ENCODE peak calls at places on chromosomes 2 and 18, in eight cellular contexts. E, C, L, Z, A, B, P and T are unnamed samples.

GRCh38 chr2:157853211-157853610 is 22.9 kb downstream of the ACVR1 start:
- DNase-seq in E (no peak), C (no peak), L (no peak), Z (no peak), A (no peak), B (no peak), P (no peak), T (no peak)

GRCh38 chr2:45796500-45796899 is 145.0 kb downstream of the PRKCE start:
- DNase-seq in E (no peak), C (no peak), L (no peak), Z (no peak), A (no peak), B (no peak), P (no peak), T (no peak)

GRCh38 chr18:31680836-31681568 is 3.4 kb downstream of the B4GALT6 start:
- DNase-seq in E (peak), C (no peak), L (no peak), Z (no peak), A (no peak), B (no peak), P (no peak), T (no peak)

GRCh38 chr2:128317186-128317897 is 1.3 kb downstream of the HS6ST1 start:
- DNase-seq in E (no peak), C (peak), L (peak), Z (no peak), A (peak), B (peak), P (peak), T (peak)

GRCh38 chr18:32093523-32093922 is 1.8 kb downstream of the RNF138 start:
- DNase-seq in E (no peak), C (no peak), L (no peak), Z (no peak), A (peak), B (peak), P (no peak), T (no peak)

GRCh38 chr2:41784496-41784895 is 263.3 kb upstream of the PKDCC start:
- DNase-seq in E (no peak), C (no peak), L (no peak), Z (no peak), A (peak), B (no peak), P (no peak), T (no peak)

GRCh38 chr2:107607054-107607453 is 219.6 kb upstream of the RGPD4 start:
- DNase-seq in E (no peak), C (no peak), L (no peak), Z (no peak), A (no peak), B (no peak), P (no peak), T (no peak)

GRCh38 chr18:12770469-12771219 is 67.8 kb downstream of the PSMG2 start:
- DNase-seq in E (no peak), C (no peak), L (no peak), Z (no peak), A (no peak), B (no peak), P (peak), T (no peak)

GRCh38 chr18:4544131-4544530 is 89.0 kb upstream of the DLGAP1 start:
- DNase-seq in E (peak), C (no peak), L (no peak), Z (no peak), A (no peak), B (no peak), P (no peak), T (no peak)

GRCh38 chr18:30920356-30920755 is 122.2 kb downstream of the DSC3 start:
- DNase-seq in E (no peak), C (no peak), L (no peak), Z (no peak), A (no peak), B (no peak), P (no peak), T (no peak)

GRCh38 chr2:238207006-238207405 is 3.5 kb upstream of the ILKAP start:
- DNase-seq in E (no peak), C (no peak), L (no peak), Z (no peak), A (no peak), B (no peak), P (no peak), T (no peak)

GRCh38 chr2:238203973-238204683 is 633 bp upstream of the ILKAP start:
- DNase-seq in E (no peak), C (no peak), L (no peak), Z (no peak), A (no peak), B (no peak), P (no peak), T (no peak)

GRCh38 chr2:238202326-238203103 is 980 bp downstream of the ILKAP start:
- DNase-seq in E (no peak), C (no peak), L (no peak), Z (no peak), A (no peak), B (no peak), P (no peak), T (no peak)

DNA sequence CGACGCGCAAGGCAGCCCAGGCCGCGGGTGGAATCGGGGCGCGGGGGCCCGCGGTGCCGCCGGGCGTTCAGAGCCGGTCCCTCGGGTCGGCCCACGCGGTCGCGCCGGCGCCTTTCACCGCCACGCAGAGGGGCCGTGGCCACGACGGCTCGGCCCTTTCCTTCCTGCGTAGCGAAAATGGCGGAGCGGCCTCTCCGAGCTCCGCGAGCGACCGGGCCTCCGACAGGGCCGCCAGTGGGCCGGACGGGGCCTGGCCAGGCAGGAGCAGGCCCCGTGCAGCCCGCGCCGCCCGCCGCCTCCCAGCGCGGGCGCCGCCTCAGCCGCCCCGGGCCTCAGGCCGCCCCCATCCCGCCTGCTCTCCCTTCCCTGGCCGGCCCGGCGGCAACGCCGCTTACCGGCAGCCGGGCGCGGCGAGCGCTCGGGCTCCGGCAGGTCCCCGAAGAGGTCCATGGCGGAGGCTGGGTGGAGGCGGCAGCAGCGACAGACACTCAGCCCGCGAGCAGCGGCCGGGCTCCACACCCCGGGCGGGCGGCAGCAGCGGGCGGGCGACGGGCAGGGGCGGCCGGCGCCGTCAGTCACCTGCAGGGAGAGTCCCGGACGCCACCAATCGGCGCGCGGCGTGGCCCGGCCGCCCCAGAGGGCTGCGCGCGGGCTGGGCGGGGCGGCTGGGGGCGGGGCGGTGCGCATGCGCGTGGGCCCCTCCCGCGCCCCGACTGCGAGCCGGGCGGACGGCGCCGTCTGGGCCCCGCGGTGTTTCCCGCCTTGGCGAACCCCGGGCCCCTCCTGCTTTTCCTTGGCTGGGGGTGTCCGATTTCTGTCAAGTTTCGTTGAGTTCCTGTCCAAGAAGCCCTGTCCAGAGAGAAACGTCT is at the start of gene ILKAP:
- DNase-seq in E (peak), C (no peak), L (peak), Z (peak), A (peak), B (peak), P (peak), T (peak)
- TF ChIP-seq POLR2A in E (peak), C (peak), L (peak), Z (peak), A (peak), B (peak), P (peak), T (peak)

DNA sequence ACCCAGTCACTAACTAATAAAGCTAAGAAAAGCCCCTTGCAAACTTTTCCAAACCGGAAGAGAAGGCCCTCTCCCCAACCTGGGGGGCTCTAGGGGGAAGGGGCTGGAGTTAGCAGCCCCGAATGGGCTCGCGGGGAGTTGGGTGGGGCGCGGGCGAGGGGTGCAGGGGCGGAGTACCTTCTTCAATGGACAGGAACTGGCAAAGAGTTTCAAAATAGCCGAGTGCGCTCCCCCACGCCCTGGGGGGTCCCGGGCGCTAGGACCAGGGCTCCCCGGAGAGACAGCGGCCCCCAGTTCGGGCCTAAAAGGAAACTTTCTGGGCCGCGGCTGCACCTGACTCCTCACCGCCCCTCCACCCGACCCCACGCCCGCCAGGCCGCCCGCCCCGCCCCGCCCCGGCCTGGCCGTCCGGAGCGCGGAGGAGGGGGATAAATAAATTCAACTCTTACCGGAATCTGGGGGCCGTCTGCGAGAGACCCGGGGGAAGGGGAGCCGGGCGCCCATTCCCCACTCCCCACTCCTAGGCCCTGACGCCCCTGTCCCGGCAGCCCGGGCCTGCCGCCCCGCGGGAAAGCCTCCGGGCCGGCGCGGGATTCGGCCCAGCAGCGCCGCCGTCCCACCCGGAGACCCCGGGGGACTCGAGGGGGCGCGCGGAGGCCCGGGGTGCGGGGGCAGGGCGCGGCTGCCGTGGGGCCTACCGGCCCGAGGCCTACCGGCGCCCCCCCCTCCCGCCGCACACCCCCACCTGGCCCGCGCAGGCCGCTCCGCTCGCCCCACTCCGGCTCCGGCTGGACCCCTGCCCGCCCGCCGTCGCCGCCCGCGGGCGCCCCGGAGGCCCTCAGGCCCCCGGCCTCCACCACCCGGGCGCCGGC is 868 bp downstream of the INO80D start:
- DNase-seq in E (peak), C (no peak), L (peak), Z (no peak), A (no peak), B (peak), P (peak), T (peak)
- TF ChIP-seq POLR2A in E (no peak), C (no peak), L (no peak), Z (peak), A (no peak), B (no peak), P (no peak), T (no peak)

DNA sequence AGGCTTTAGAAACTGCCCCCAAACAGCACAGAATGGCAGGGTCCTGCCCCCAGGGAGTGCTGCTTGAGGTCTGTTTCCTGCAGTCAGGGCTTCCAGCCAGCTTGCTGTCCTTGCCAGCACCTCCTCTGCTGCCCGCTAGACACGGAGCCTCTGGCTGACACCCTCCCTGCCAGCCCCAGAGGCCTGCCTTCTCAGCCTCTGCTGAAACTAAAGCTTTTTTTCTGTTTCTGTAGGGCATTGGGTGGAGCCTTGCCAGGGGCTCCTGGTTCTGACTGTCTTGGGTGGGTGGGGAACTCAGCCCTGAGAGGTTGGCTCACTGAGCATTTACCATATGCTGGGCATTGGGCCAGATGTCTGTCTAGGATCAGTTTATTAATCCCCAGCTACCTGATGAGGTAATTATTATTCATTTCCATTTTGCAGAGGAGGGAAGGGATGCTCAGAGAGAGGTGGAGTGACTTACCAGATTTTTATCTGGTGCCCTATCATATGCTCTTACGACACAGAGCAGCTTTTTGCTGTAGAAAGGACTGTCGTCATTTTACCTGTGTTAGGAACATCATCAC is 35.4 kb downstream of the INPP4A start:
- DNase-seq in E (no peak), C (no peak), L (peak), Z (no peak), A (no peak), B (peak), P (peak), T (peak)
- TF ChIP-seq POLR2A in E (no peak), C (no peak), L (no peak), Z (no peak), A (no peak), B (no peak), P (no peak), T (no peak)

DNA sequence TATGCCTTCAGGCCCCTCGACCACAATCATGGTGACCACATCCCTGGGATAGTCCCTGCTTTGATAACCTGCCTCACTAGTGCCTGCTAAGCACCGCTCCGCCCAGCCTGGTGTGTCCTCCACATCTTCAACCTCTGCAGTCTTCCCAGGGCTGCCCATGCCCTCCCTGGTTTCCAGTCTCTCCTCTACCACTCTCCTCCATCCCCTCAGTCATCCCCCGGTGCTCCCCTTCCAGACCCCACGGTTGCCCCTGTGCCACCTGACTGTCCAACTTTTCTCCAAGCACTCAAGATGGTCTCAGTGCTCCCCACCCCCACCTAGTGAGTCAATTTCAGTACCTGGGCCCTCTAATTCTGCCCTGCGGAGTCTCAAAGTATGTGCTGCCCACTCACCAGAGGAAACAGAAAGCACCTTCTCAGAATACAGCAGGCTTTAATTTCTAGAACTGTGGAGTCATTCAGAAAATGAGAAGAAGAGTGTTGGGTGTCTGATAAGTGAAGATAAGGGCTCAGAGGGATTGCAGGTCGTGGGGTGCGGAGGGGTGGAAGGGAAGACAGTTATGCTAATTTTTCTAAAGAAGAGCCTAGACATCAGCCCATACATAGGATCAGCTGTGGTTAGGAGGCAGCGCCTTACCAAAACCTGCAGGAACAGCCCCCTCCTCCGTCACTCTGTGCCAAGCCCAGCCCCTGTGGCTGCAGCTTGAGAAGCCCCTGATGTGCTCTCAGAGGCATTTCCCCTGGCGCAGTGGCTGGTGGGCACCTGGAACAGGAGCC is 53.6 kb upstream of the CAB39 start:
- DNase-seq in E (no peak), C (no peak), L (no peak), Z (no peak), A (no peak), B (no peak), P (no peak), T (no peak)
- TF ChIP-seq POLR2A in E (no peak), C (no peak), L (no peak), Z (no peak), A (no peak), B (no peak), P (no peak), T (no peak)

DNA sequence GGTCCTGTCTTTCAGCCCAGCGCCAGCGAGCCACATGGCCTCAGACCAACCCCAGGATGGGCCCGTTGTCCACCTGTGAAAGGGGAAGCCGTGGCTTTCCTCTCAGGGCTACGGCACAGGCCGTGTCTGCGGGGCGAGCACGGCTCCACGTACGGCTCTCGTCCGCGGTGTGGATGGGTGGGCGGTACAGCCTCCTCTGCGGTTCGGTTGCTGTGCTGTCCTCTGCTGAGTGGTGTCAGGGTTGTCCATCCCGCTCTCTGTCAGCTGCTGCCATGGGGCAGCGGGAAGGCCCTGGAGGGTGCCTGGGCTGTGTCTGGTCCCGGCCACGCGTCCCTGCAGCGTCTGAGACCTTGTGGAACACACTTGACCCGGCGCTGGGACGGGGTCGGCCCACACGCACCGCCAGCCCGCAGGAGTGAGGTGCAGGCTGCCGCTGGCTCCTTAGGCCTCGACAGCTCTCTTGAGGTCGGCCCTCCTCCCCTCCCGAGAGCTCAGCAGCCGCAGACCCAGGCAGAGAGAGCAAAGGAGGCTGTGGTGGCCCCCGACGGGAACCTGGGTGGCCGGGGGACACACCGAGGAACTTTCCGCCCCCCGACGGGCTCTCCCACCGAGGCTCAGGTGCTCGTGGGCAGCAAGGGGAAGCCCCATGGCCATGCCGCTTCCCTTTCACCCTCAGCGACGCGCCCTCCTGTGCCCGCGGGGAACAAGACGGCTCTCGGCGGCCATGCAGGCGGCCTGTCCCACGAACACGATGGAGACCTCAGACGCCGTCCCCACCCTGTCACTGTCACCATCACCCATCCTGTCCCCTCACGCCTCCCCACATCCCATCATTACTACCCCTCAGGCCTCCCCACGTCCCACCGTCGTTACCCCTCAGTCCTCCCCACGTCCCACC is 128.7 kb downstream of the NFATC1 start:
- DNase-seq in E (no peak), C (no peak), L (no peak), Z (no peak), A (no peak), B (no peak), P (peak), T (peak)
- TF ChIP-seq POLR2A in E (no peak), C (no peak), L (no peak), Z (no peak), A (no peak), B (no peak), P (no peak), T (no peak)

GRCh38 chr18:6683112-6683876 is 46.2 kb upstream of the ARHGAP28 start:
- DNase-seq in E (no peak), C (no peak), L (no peak), Z (no peak), A (no peak), B (no peak), P (no peak), T (peak)
- TF ChIP-seq POLR2A in E (no peak), C (no peak), L (no peak), Z (no peak), A (no peak), B (no peak), P (no peak), T (no peak)